ENCODE peak calls at places on chromosomes 1 and 21, in eight cellular contexts. One of them, this sample, is unnamed. For H3K4me1, the result is how much of the 10 kb centered on the place peaks cover.

GRCh38 chr1:28905921-28906666 is 8.3 kb upstream of the EPB41 start:
- DNase-seq in OCI-LY7: no peak
- DNase-seq in uterus: no peak
- DNase-seq in HCT116: no peak
- DNase-seq in cardiac muscle cell: no peak
- DNase-seq in mucosa of descending colon: no peak
- DNase-seq in prostate gland: no peak
- DNase-seq in ovary: no peak
- DNase-seq in this sample: no peak

GRCh38 chr1:224637936-224638335 is 21.8 kb downstream of the CNIH3 start:
- DNase-seq in OCI-LY7: no peak
- DNase-seq in uterus: no peak
- DNase-seq in HCT116: no peak
- DNase-seq in cardiac muscle cell: no peak
- DNase-seq in mucosa of descending colon: no peak
- DNase-seq in prostate gland: no peak
- DNase-seq in ovary: no peak
- DNase-seq in this sample: no peak

GRCh38 chr1:96962807-96963206 is 241.2 kb downstream of the PTBP2 start:
- DNase-seq in OCI-LY7: no peak
- DNase-seq in uterus: no peak
- DNase-seq in HCT116: no peak
- DNase-seq in cardiac muscle cell: no peak
- DNase-seq in mucosa of descending colon: no peak
- DNase-seq in prostate gland: peak
- DNase-seq in ovary: no peak
- DNase-seq in this sample: no peak

GRCh38 chr1:65434760-65435159 is 14.3 kb downstream of the LEPR start:
- DNase-seq in OCI-LY7: no peak
- DNase-seq in uterus: no peak
- DNase-seq in HCT116: no peak
- DNase-seq in cardiac muscle cell: no peak
- DNase-seq in mucosa of descending colon: no peak
- DNase-seq in prostate gland: no peak
- DNase-seq in ovary: no peak
- DNase-seq in this sample: no peak

GRCh38 chr1:5891736-5892135 is 100.5 kb downstream of the NPHP4 start:
- DNase-seq in OCI-LY7: no peak
- DNase-seq in uterus: no peak
- DNase-seq in HCT116: no peak
- DNase-seq in cardiac muscle cell: no peak
- DNase-seq in mucosa of descending colon: no peak
- DNase-seq in prostate gland: no peak
- DNase-seq in ovary: no peak
- DNase-seq in this sample: no peak

GRCh38 chr1:100028765-100029164 is 59.0 kb downstream of the SLC35A3 start:
- DNase-seq in OCI-LY7: no peak
- DNase-seq in uterus: no peak
- DNase-seq in HCT116: no peak
- DNase-seq in cardiac muscle cell: no peak
- DNase-seq in mucosa of descending colon: no peak
- DNase-seq in prostate gland: no peak
- DNase-seq in ovary: no peak
- DNase-seq in this sample: no peak

GRCh38 chr1:196515904-196516303 is 92.3 kb downstream of the KCNT2 start:
- DNase-seq in OCI-LY7: no peak
- DNase-seq in uterus: no peak
- DNase-seq in HCT116: no peak
- DNase-seq in cardiac muscle cell: no peak
- DNase-seq in mucosa of descending colon: no peak
- DNase-seq in prostate gland: no peak
- DNase-seq in ovary: no peak
- DNase-seq in this sample: no peak

GRCh38 chr1:235050911-235051360 is 77.7 kb downstream of the TOMM20 start:
- DNase-seq in OCI-LY7: no peak
- DNase-seq in uterus: no peak
- DNase-seq in HCT116: no peak
- DNase-seq in cardiac muscle cell: no peak
- DNase-seq in mucosa of descending colon: no peak
- DNase-seq in prostate gland: no peak
- DNase-seq in ovary: no peak
- DNase-seq in this sample: no peak

GRCh38 chr1:86703696-86704455 is 500 bp upstream of the SH3GLB1 start:
- DNase-seq in OCI-LY7: peak
- DNase-seq in uterus: no peak
- DNase-seq in HCT116: no peak
- DNase-seq in cardiac muscle cell: no peak
- DNase-seq in mucosa of descending colon: no peak
- DNase-seq in prostate gland: no peak
- DNase-seq in ovary: no peak
- DNase-seq in this sample: no peak

GRCh38 chr1:29532741-29533140 is 296.4 kb downstream of the PTPRU start:
- DNase-seq in OCI-LY7: no peak
- DNase-seq in uterus: no peak
- DNase-seq in HCT116: no peak
- DNase-seq in cardiac muscle cell: no peak
- DNase-seq in mucosa of descending colon: no peak
- DNase-seq in prostate gland: no peak
- DNase-seq in ovary: no peak
- DNase-seq in this sample: no peak

GRCh38 chr1:219492676-219493075 is 120.2 kb downstream of the ZC3H11B start:
- DNase-seq in OCI-LY7: no peak
- DNase-seq in uterus: no peak
- DNase-seq in HCT116: no peak
- DNase-seq in cardiac muscle cell: no peak
- DNase-seq in mucosa of descending colon: no peak
- DNase-seq in prostate gland: no peak
- DNase-seq in ovary: no peak
- DNase-seq in this sample: no peak

GRCh38 chr1:179806333-179806732 is 63.2 kb downstream of the FAM163A start:
- DNase-seq in OCI-LY7: no peak
- DNase-seq in uterus: no peak
- DNase-seq in HCT116: no peak
- DNase-seq in cardiac muscle cell: no peak
- DNase-seq in mucosa of descending colon: no peak
- DNase-seq in prostate gland: no peak
- DNase-seq in ovary: no peak
- DNase-seq in this sample: no peak

GRCh38 chr1:37465596-37466517 is 8.5 kb upstream of the ZC3H12A start:
- DNase-seq in OCI-LY7: no peak
- DNase-seq in uterus: no peak
- DNase-seq in HCT116: no peak
- DNase-seq in cardiac muscle cell: no peak
- DNase-seq in mucosa of descending colon: no peak
- DNase-seq in prostate gland: no peak
- DNase-seq in ovary: no peak
- DNase-seq in this sample: no peak

GRCh38 chr1:116177861-116178260 is 66.7 kb downstream of the MAB21L3 start:
- DNase-seq in OCI-LY7: no peak
- DNase-seq in uterus: no peak
- DNase-seq in HCT116: no peak
- DNase-seq in cardiac muscle cell: no peak
- DNase-seq in mucosa of descending colon: no peak
- DNase-seq in prostate gland: no peak
- DNase-seq in ovary: no peak
- DNase-seq in this sample: no peak

GRCh38 chr1:121586369-121587229 is 401.8 kb downstream of the SRGAP2C start:
- DNase-seq in OCI-LY7: no peak
- DNase-seq in uterus: no peak
- DNase-seq in HCT116: no peak
- DNase-seq in cardiac muscle cell: no peak
- DNase-seq in mucosa of descending colon: peak
- DNase-seq in prostate gland: no peak
- DNase-seq in ovary: no peak
- DNase-seq in this sample: no peak

DNA sequence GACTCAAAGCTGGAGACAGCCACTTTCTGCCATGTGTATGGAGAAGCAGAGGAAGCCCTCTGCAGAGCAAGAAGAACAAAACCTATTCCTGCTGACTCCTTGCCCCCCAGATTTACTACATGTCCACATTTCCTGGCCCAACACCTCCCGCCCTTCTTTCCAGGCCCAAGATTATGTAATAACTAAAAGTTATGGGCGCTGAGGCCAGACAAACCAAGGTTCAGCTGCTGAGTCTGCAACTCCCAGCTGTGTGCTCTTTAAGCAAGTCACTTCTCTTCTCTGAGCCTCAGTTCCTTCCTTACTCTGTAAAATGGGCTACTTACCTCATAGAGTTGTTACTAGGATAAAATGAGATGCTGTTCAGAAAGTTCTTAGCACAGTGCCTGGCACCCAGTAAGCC is 21.8 kb upstream of the PTP4A2 start:
- DNase-seq in OCI-LY7: no peak
- DNase-seq in uterus: no peak
- DNase-seq in HCT116: no peak
- DNase-seq in cardiac muscle cell: no peak
- DNase-seq in mucosa of descending colon: no peak
- DNase-seq in prostate gland: no peak
- DNase-seq in ovary: no peak
- DNase-seq in this sample: no peak
- H3K4me1 ChIP-seq in OCI-LY7: under half
- H3K4me1 ChIP-seq in uterus: under half
- H3K4me1 ChIP-seq in HCT116: under half
- H3K4me1 ChIP-seq in cardiac muscle cell: under half
- H3K4me1 ChIP-seq in mucosa of descending colon: under half
- H3K4me1 ChIP-seq in prostate gland: under half
- H3K4me1 ChIP-seq in ovary: under half
- H3K4me1 ChIP-seq in this sample: under half

DNA sequence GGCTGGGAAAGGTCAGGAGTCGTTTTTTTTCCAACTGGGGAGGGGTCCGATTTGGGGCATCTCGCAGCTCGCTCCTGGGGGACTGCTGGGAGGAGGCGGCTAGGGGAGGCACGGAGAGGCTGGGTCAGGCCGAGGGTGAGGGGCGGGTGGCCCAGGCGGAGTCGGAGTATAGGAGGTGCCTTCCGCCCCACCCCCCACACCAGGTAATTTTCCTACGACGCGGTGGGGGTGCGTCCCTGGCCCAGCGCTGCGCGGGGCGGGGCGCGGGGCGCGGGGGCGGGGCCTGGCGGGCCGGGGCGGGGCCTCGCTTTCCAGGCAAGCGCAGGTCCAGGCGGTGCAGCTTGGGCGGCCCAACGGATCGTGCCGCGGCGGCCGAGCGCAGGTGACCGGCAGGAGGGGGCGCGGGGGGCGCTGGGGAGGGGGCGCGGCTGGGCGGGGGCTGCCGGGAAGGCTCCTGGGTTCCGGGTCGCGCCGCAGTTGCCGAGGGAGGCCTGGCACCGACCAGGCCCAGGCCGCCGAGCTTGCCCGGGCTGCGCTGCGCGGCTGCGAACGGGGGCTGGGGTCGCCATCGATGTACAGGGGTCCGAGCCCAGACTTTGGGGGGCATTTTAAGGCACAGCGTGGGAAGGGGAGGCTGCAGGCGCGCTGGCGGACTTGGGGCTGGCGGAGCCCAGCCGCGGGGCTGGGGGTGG is at the start of gene FBXO44:
- DNase-seq in OCI-LY7: peak
- DNase-seq in uterus: peak
- DNase-seq in HCT116: no peak
- DNase-seq in cardiac muscle cell: peak
- DNase-seq in mucosa of descending colon: peak
- DNase-seq in prostate gland: peak
- DNase-seq in ovary: peak
- DNase-seq in this sample: peak
- H3K4me1 ChIP-seq in OCI-LY7: under half
- H3K4me1 ChIP-seq in uterus: under half
- H3K4me1 ChIP-seq in HCT116: under half
- H3K4me1 ChIP-seq in cardiac muscle cell: under half
- H3K4me1 ChIP-seq in mucosa of descending colon: under half
- H3K4me1 ChIP-seq in prostate gland: under half
- H3K4me1 ChIP-seq in ovary: under half
- H3K4me1 ChIP-seq in this sample: under half

DNA sequence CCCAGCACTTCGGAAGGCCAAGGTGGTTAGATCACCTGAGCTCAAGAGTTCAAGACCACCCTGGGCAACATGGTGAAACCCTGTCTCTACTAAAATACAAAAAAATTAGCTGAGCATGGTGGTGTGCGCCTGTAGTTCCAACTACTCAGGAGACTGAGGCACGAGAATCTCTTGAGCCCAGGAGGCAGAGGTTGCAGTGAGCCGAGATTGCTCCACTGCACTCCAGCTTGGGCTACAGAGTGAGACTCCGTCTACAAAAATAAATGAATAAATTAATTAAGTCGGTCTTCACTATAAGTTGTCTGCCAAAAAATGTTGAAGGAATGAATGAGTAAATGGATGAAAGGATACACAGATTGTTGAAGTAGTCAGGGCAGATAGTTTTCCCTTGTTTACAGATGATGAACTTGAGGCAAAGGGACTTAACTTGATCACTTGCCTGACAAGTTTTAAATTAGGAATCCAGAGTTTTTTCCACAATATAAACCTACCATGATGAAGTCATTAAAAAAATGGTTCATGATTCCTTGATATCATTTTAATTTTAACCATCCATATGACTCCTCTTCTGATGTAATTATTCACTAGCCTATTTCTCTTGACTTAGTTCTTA is 130.8 kb downstream of the TLR5 start:
- DNase-seq in OCI-LY7: no peak
- DNase-seq in uterus: no peak
- DNase-seq in HCT116: no peak
- DNase-seq in cardiac muscle cell: no peak
- DNase-seq in mucosa of descending colon: no peak
- DNase-seq in prostate gland: no peak
- DNase-seq in ovary: no peak
- DNase-seq in this sample: no peak
- H3K4me1 ChIP-seq in OCI-LY7: under half
- H3K4me1 ChIP-seq in uterus: under half
- H3K4me1 ChIP-seq in HCT116: under half
- H3K4me1 ChIP-seq in cardiac muscle cell: under half
- H3K4me1 ChIP-seq in mucosa of descending colon: under half
- H3K4me1 ChIP-seq in prostate gland: under half
- H3K4me1 ChIP-seq in ovary: under half
- H3K4me1 ChIP-seq in this sample: under half

GRCh38 chr21:33025106-33025470 is 647 bp upstream of the OLIG2 start:
- DNase-seq in OCI-LY7: no peak
- DNase-seq in uterus: no peak
- DNase-seq in HCT116: no peak
- DNase-seq in cardiac muscle cell: no peak
- DNase-seq in mucosa of descending colon: no peak
- DNase-seq in prostate gland: no peak
- DNase-seq in ovary: no peak
- DNase-seq in this sample: no peak

GRCh38 chr21:33026299-33026858 is 644 bp downstream of the OLIG2 start:
- DNase-seq in OCI-LY7: no peak
- DNase-seq in uterus: no peak
- DNase-seq in HCT116: no peak
- DNase-seq in cardiac muscle cell: no peak
- DNase-seq in mucosa of descending colon: no peak
- DNase-seq in prostate gland: no peak
- DNase-seq in ovary: no peak
- DNase-seq in this sample: no peak

GRCh38 chr21:33024278-33025103 is 1.2 kb upstream of the OLIG2 start:
- DNase-seq in OCI-LY7: no peak
- DNase-seq in uterus: no peak
- DNase-seq in HCT116: no peak
- DNase-seq in cardiac muscle cell: no peak
- DNase-seq in mucosa of descending colon: no peak
- DNase-seq in prostate gland: no peak
- DNase-seq in ovary: no peak
- DNase-seq in this sample: no peak

GRCh38 chr21:33026878-33027400 is 1.2 kb downstream of the OLIG2 start:
- DNase-seq in OCI-LY7: no peak
- DNase-seq in uterus: no peak
- DNase-seq in HCT116: no peak
- DNase-seq in cardiac muscle cell: no peak
- DNase-seq in mucosa of descending colon: no peak
- DNase-seq in prostate gland: no peak
- DNase-seq in ovary: no peak
- DNase-seq in this sample: no peak

GRCh38 chr21:33025471-33026298 is at the start of gene OLIG2:
- DNase-seq in OCI-LY7: no peak
- DNase-seq in uterus: no peak
- DNase-seq in HCT116: no peak
- DNase-seq in cardiac muscle cell: no peak
- DNase-seq in mucosa of descending colon: no peak
- DNase-seq in prostate gland: no peak
- DNase-seq in ovary: no peak
- DNase-seq in this sample: no peak
- H3K4me1 ChIP-seq in OCI-LY7: under half
- H3K4me1 ChIP-seq in uterus: under half
- H3K4me1 ChIP-seq in HCT116: under half
- H3K4me1 ChIP-seq in cardiac muscle cell: under half
- H3K4me1 ChIP-seq in mucosa of descending colon: under half
- H3K4me1 ChIP-seq in prostate gland: under half
- H3K4me1 ChIP-seq in ovary: under half
- H3K4me1 ChIP-seq in this sample: under half